ENCODE peak calls at places on chromosomes 7 and 10, in four cellular contexts. A, B, O and J are unnamed samples.

GRCh38 chr10:129614341-129614740 is 147.3 kb downstream of the MGMT start:
- DNase-seq in A (no peak), B (no peak), O (no peak), J (no peak)

GRCh38 chr10:63388421-63389031 is 77.3 kb downstream of the JMJD1C start:
- DNase-seq in O (no peak), A (no peak), B (no peak), J (no peak)

GRCh38 chr10:91190876-91191580 is 29.4 kb upstream of the PCGF5 start:
- DNase-seq in O (no peak), B (no peak), A (no peak), J (no peak)

GRCh38 chr7:51357821-51358220 is 41.2 kb upstream of the COBL start:
- DNase-seq in O (no peak), A (no peak), B (no peak), J (no peak)

GRCh38 chr10:43238462-43238861 is 28.4 kb downstream of the RASGEF1A start:
- DNase-seq in A (no peak), B (no peak), O (no peak), J (no peak)

GRCh38 chr7:39691821-39692220 is 68.4 kb downstream of the RALA start:
- DNase-seq in A (no peak), B (no peak), O (no peak), J (no peak)

GRCh38 chr7:155188821-155189599 is 108.7 kb upstream of the INSIG1 start:
- DNase-seq in O (no peak), B (no peak), A (no peak), J (no peak)

GRCh38 chr7:125098377-125098970 is 168.8 kb upstream of the POT1 start:
- DNase-seq in B (no peak), A (no peak), O (no peak), J (no peak)

GRCh38 chr7:92246363-92247101 is 758 bp downstream of the ANKIB1 start:
- DNase-seq in B (peak; percentile 54), O (no peak), A (no peak), J (no peak)

GRCh38 chr10:123595661-123596060 is 70.5 kb upstream of the GPR26 start:
- DNase-seq in O (no peak), A (no peak), B (no peak), J (no peak)

GRCh38 chr10:101835406-101835805 is 8.2 kb downstream of the KCNIP2 start:
- DNase-seq in A (no peak), O (no peak), B (peak; percentile 2), J (no peak)

GRCh38 chr7:54796150-54796549 is 37.1 kb upstream of the SEC61G start:
- DNase-seq in O (no peak), A (no peak), B (no peak), J (no peak)

GRCh38 chr10:104090597-104090996 is 4.9 kb upstream of the COL17A1 start:
- DNase-seq in A (no peak), O (no peak), B (no peak), J (no peak)

GRCh38 chr10:21314234-21314633 is 211.2 kb downstream of the SKIDA1 start:
- DNase-seq in A (no peak), B (no peak), O (peak; percentile 27), J (no peak)

GRCh38 chr10:96130326-96130758 is 245 bp downstream of the ZNF518A start:
- DNase-seq in B (peak; percentile 69), A (no peak), O (peak; percentile 79), J (peak; percentile 92)

GRCh38 chr10:117477961-117478670 is 64.4 kb upstream of the EMX2 start:
- DNase-seq in O (no peak), B (peak; percentile 17), A (no peak), J (no peak)

GRCh38 chr7:122532406-122533269 is 166.3 kb downstream of the RNF133 start:
- DNase-seq in B (peak; percentile 33), A (no peak), O (peak; percentile 4), J (no peak)

GRCh38 chr10:24097771-24098207 is 111.1 kb upstream of the KIAA1217 start:
- DNase-seq in O (peak; percentile 4), B (no peak), A (no peak), J (no peak)

GRCh38 chr7:156151658-156152057 is 339.4 kb upstream of the SHH start:
- DNase-seq in A (no peak), O (no peak), B (no peak), J (no peak)

GRCh38 chr10:4941540-4942330 is 21.5 kb upstream of the AKR1C1 start:
- DNase-seq in B (peak; percentile 72), A (no peak), O (peak; percentile 78), J (no peak)

GRCh38 chr7:79063019-79063698 is 390.3 kb downstream of the MAGI2 start:
- DNase-seq in A (no peak), O (no peak), B (no peak), J (no peak)

GRCh38 chr10:61464461-61465215 is 11.5 kb upstream of the TMEM26 start:
- DNase-seq in B (no peak), A (no peak), O (no peak), J (no peak)

GRCh38 chr7:27115161-27116018 is 12.9 kb upstream of the HOXA2 start:
- DNase-seq in B (no peak), O (no peak), A (no peak), J (peak; percentile 68)

GRCh38 chr7:67896721-67897120 is 900.1 kb downstream of the TYW1 start:
- DNase-seq in B (no peak), O (no peak), A (no peak), J (no peak)

GRCh38 chr7:75533926-75534325 is 41.8 kb downstream of the SPDYE5 start:
- DNase-seq in A (no peak), O (no peak), B (peak; percentile 3), J (peak; percentile 29)

GRCh38 chr7:77352688-77353406 is 63.3 kb downstream of the GSAP start:
- DNase-seq in A (no peak), B (no peak), O (no peak), J (no peak)

GRCh38 chr10:114855776-114856543 is 34.4 kb downstream of the FHIP2A start:
- DNase-seq in B (no peak), A (no peak), O (no peak), J (no peak)

GRCh38 chr10:58275908-58276307 is 6.9 kb downstream of the CISD1 start:
- DNase-seq in O (no peak), B (no peak), A (no peak), J (no peak)

GRCh38 chr7:26200113-26200443 is 468 bp downstream of the HNRNPA2B1 start:
- DNase-seq in O (no peak), B (peak; percentile 55), A (no peak), J (peak; percentile 84)

GRCh38 chr10:132319853-132320669 is 11.9 kb upstream of the LRRC27 start:
- DNase-seq in B (peak; percentile 31), A (peak; percentile 66), O (peak; percentile 71), J (no peak)

GRCh38 chr10:49837096-49837495 is 75.0 kb upstream of the OGDHL start:
- DNase-seq in O (peak; percentile 84), B (no peak), A (no peak), J (no peak)

GRCh38 chr10:59180689-59181270 is 4.3 kb downstream of the PHYHIPL start:
- DNase-seq in A (no peak), O (no peak), B (no peak), J (no peak)

GRCh38 chr7:77157446-77157845 is 35.0 kb downstream of the CCDC146 start:
- DNase-seq in B (no peak), A (peak; percentile 54), O (no peak), J (no peak)

DNA sequence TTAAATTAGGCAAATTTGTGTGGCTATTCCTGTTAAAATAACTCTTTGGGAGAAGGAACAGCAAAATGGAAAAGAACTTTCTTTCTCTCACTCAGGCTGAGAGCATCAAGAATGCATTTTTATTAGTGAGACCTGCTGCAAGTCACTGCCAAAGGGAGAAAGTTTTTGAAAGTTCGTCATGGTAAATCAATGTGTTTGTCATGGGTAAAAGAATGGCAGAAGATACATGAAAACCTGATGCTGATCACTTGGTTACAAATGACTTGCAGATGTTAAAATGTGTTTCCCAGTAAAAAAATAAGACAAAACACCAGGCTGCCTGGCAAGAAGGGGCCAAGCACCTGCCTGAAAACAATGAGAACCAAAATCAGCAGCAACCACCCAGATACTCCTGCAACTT is 484.7 kb upstream of the NRP1 start:
- DNase-seq in B (no peak), O (no peak), A (no peak), J (no peak)
- TF ChIP-seq CBX5 in B (no peak), O (no peak), A (no peak), J (no peak)

GRCh38 chr7:143387156-143387975 is 6.2 kb downstream of the ZYX start:
- DNase-seq in A (no peak), O (no peak), B (peak; percentile 55), J (peak; percentile 62)
- H3K4me3 ChIP-seq in A (no peak overlapping the region), O (no peak overlapping the region), B (no peak overlapping the region), J (no peak overlapping the region)

GRCh38 chr10:110566472-110567200 is 859 bp upstream of the SMC3 start:
- DNase-seq in O (no peak), B (no peak), A (no peak), J (no peak)

GRCh38 chr10:110567201-110568054 is at the start of gene SMC3:
- DNase-seq in B (peak; percentile 73), A (peak; percentile 85), O (peak; percentile 94), J (peak; percentile 96)

GRCh38 chr10:110569120-110569519 is 1.6 kb downstream of the SMC3 start:
- DNase-seq in A (no peak), B (no peak), O (no peak), J (no peak)

GRCh38 chr10:110569736-110570135 is 2.2 kb downstream of the SMC3 start:
- DNase-seq in O (peak; percentile 89), B (no peak), A (no peak), J (no peak)

DNA sequence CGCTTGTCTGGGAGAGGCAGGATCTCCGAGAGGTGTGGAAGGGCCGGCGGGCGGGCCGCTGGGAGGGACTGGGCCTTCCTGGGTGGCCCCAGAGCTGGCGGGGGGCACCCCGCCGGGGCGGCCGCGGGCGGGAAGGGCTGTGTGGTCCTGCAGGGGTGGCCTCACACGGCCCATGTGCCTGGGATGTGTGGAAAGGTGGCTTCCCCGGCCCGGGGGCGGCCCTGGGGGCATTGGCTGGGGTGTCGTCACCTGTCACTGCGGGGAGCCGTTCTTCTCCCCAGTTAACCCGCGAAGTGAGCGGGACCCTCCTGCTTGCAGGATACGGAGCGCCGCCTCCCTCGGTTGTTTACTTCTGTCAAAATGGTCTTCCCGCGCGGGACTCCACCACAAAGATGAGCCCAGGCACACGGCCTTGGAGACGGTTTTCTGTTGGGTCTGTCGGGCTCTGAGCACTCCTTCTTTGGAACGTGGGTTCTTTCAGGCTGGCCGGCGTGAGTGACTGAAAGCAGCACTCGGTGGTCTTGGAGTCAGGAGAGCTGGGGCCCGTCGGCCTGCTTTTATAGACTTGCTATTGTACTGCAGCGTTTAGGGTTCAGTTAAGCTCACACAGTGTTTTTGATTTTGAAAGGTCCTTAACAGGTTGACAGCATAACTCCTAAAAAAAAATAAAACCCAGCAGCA is 700 bp downstream of the SMC3 start:
- DNase-seq in O (peak; percentile 21), A (no peak), B (no peak), J (no peak)
- TF ChIP-seq CEBPB in O (no peak), A (no peak), B (no peak), J (no peak)

DNA sequence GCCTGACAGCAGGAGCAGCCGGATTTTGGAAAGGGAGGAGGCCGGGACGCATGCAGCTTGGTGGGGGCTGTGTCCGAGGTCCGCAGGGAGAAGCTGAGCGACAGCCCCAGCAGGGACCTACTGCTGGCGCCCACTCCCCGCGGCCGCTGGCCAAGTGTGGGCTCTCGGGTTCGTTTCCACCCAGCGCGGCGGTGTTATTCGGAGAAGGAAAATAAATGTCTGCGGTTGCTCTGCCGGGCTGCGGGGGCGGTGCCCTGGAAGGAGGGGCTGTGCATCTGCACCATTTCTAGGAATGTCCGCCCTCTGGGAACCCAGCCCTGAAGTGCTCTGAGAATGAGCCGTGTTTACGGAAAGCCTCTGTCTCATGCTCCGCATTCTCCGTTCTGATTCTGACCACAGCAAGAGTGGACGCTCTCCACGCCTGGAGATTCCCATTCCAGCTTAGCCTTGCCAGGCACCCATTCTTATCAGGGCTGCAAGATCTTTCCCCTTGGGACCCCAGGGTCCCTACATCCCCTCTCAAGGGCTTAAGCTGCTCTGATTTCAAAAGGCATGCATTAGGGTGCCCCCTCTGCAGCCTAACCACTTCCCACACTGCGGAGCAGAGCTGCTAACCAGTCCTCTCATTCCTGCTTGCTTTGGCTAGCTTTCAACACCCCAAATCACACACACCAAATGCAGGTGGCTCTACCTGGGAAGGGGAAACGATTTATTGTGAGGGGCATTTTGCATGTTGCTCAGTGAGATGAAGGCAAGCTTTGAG is 256.6 kb upstream of the GLI3 start:
- DNase-seq in O (no peak), B (peak; percentile 17), A (no peak), J (peak; percentile 70)
- TF ChIP-seq CBX5 in O (no peak), B (no peak), A (no peak), J (no peak)